ENCODE peak calls at places on chromosomes 3 and 15, in six cellular contexts. H is ACHN, Z is AG09309, C is H9, V is HEK293T, S is sigmoid colon. E is an unnamed sample.

GRCh38 chr3:10322355-10322715 is 1.4 kb upstream of the SEC13 start:
- DNase-seq in H (peak; percentile 31), Z (no peak), C (peak; percentile 52), V (peak; percentile 44), S (no peak), E (no peak)

GRCh38 chr3:34056951-34057390 is 258.5 kb downstream of the PDCD6IP start:
- DNase-seq in H (peak; percentile 58), Z (no peak), C (no peak), V (no peak), S (no peak), E (no peak)

GRCh38 chr3:149673393-149673792 is 15.6 kb upstream of the WWTR1 start:
- DNase-seq in H (no peak), Z (no peak), C (no peak), V (no peak), S (no peak), E (no peak)

GRCh38 chr3:76954412-76954811 is 85.5 kb upstream of the ROBO2 start:
- DNase-seq in H (no peak), Z (no peak), C (no peak), V (no peak), S (no peak), E (no peak)

GRCh38 chr3:43689766-43690399 is 855 bp upstream of the ABHD5 start:
- DNase-seq in H (no peak), Z (no peak), C (no peak), V (no peak), S (no peak), E (no peak)

GRCh38 chr3:20060924-20061323 is 20.7 kb downstream of the KAT2B start:
- DNase-seq in H (no peak), Z (no peak), C (no peak), V (no peak), S (no peak), E (no peak)

GRCh38 chr15:91630090-91630489 is 223.4 kb upstream of the SLCO3A1 start:
- DNase-seq in H (no peak), Z (no peak), C (no peak), V (no peak), S (no peak), E (no peak)

GRCh38 chr15:54687628-54688027 is 509.1 kb downstream of the RSL24D1 start:
- DNase-seq in H (peak; percentile 37), Z (no peak), C (no peak), V (no peak), S (no peak), E (no peak)

GRCh38 chr3:8668216-8668615 is 23.6 kb upstream of the SSUH2 start:
- DNase-seq in H (no peak), Z (no peak), C (no peak), V (no peak), S (no peak), E (no peak)

GRCh38 chr3:141486735-141487418 is at the start of gene RASA2:
- DNase-seq in H (peak; percentile 85), Z (peak; percentile 39), C (peak; percentile 82), V (peak; percentile 89), S (peak; percentile 88), E (peak; percentile 50)

GRCh38 chr3:18201315-18201714 is 223.8 kb downstream of the SATB1 start:
- DNase-seq in H (no peak), Z (no peak), C (no peak), V (no peak), S (no peak), E (no peak)

GRCh38 chr15:52112203-52112750 is 298 bp downstream of the BCL2L10 start:
- DNase-seq in H (no peak), Z (no peak), C (peak; percentile 59), V (no peak), S (no peak), E (no peak)

GRCh38 chr3:160053048-160053391 is 64.4 kb downstream of the IL12A start:
- DNase-seq in H (no peak), Z (no peak), C (no peak), V (no peak), S (no peak), E (no peak)

GRCh38 chr15:70376031-70376928 is 278.6 kb upstream of the TLE3 start:
- DNase-seq in H (no peak), Z (no peak), C (peak; percentile 52), V (no peak), S (peak; percentile 55), E (no peak)

GRCh38 chr15:94607176-94607654 is 375.9 kb downstream of the MCTP2 start:
- DNase-seq in H (no peak), Z (no peak), C (no peak), V (no peak), S (peak; percentile 83), E (no peak)

GRCh38 chr3:128763967-128764366 is 38.0 kb downstream of the RAB7A start:
- DNase-seq in H (no peak), Z (no peak), C (no peak), V (no peak), S (no peak), E (no peak)

GRCh38 chr3:163838769-163839168 is 1239.5 kb downstream of the SI start:
- DNase-seq in H (no peak), Z (no peak), C (peak; percentile 39), V (no peak), S (no peak), E (no peak)

GRCh38 chr15:88769161-88769971 is 33.9 kb upstream of the ACAN start:
- DNase-seq in H (no peak), Z (no peak), C (peak; percentile 69), V (no peak), S (no peak), E (no peak)

GRCh38 chr3:149528344-149528657 is 53.8 kb downstream of the TM4SF4 start:
- DNase-seq in H (no peak), Z (no peak), C (no peak), V (no peak), S (no peak), E (no peak)

GRCh38 chr15:58346361-58346760 is 85.4 kb upstream of the LIPC start:
- DNase-seq in H (peak; percentile 3), Z (peak; percentile 81), C (no peak), V (no peak), S (no peak), E (no peak)

GRCh38 chr3:65439641-65440040 is 599.1 kb downstream of the MAGI1 start:
- DNase-seq in H (peak; percentile 55), Z (peak; percentile 27), C (peak; percentile 79), V (peak; percentile 61), S (peak; percentile 71), E (peak; percentile 8)

GRCh38 chr3:46536758-46537157 is 29.3 kb downstream of the LRRC2 start:
- DNase-seq in H (no peak), Z (no peak), C (no peak), V (no peak), S (no peak), E (no peak)

GRCh38 chr3:100089802-100090668 is 24.3 kb downstream of the FILIP1L start:
- DNase-seq in H (peak; percentile 55), Z (no peak), C (peak; percentile 57), V (peak; percentile 53), S (no peak), E (peak; percentile 53)

GRCh38 chr3:194321666-194322640 is 29.2 kb downstream of the CPN2 start:
- DNase-seq in H (no peak), Z (no peak), C (no peak), V (no peak), S (no peak), E (no peak)

GRCh38 chr3:128707935-128708494 is 18.0 kb upstream of the RAB7A start:
- DNase-seq in H (no peak), Z (no peak), C (no peak), V (no peak), S (no peak), E (no peak)

GRCh38 chr3:65356331-65357286 is 668.8 kb upstream of the ADAMTS9 start:
- DNase-seq in H (no peak), Z (no peak), C (peak; percentile 68), V (no peak), S (no peak), E (no peak)

GRCh38 chr15:99956022-99956775 is 223.0 kb upstream of the LYSMD4 start:
- DNase-seq in H (no peak), Z (no peak), C (no peak), V (no peak), S (peak; percentile 50), E (no peak)

GRCh38 chr15:92899910-92900711 is at the start of gene CHD2:
- DNase-seq in H (peak; percentile 88), Z (peak; percentile 48), C (peak; percentile 90), V (peak; percentile 76), S (peak; percentile 74), E (peak; percentile 40)